ENCODE peak calls at places on chromosomes 13 and 19, in ten cellular contexts. V is LNCaP clone FGC; K is lower leg skin; Y is mucosa of descending colon; C is GM10248; W is activated T-cell treated with anti-CD3 and anti-CD28 coated beads, Interleukin-2, amount 50 U/mL, for 24 hours; B is T-helper 17 cell; G is RKO; X is DMS153; R is HTR-8/SVneo. M is an unnamed sample.

GRCh38 chr19:12513531-12514061 is 29.0 kb upstream of the ZNF709 start:
- DNase-seq in Y (no peak), R (no peak), W (no peak), X (no peak), G (no peak), V (no peak), K (no peak), C (no peak), B (no peak), M (no peak)

GRCh38 chr13:80116107-80116506 is 224.8 kb downstream of the SPRY2 start:
- DNase-seq in X (no peak), Y (no peak), B (no peak), R (no peak), K (no peak), V (no peak), G (peak; percentile 36), C (no peak), W (no peak), M (no peak)

GRCh38 chr13:107721436-107721835 is 493.9 kb downstream of the LIG4 start:
- DNase-seq in G (no peak), W (no peak), Y (no peak), B (no peak), V (no peak), C (no peak), R (no peak), K (no peak), X (peak; percentile 42), M (no peak)

GRCh38 chr13:51803018-51803417 is 945 bp downstream of the DHRS12 start:
- DNase-seq in W (no peak), C (no peak), V (no peak), G (no peak), Y (peak; percentile 19), X (no peak), B (no peak), K (no peak), R (no peak), M (no peak)

GRCh38 chr13:92224052-92224821 is 825.8 kb downstream of the GPC5 start:
- DNase-seq in B (no peak), K (no peak), C (no peak), X (no peak), G (no peak), V (no peak), R (peak; percentile 31), Y (no peak), W (no peak), M (no peak)

GRCh38 chr19:28737526-28737925 is 475.4 kb downstream of the UQCRFS1 start:
- DNase-seq in W (no peak), X (no peak), V (peak; percentile 28), Y (no peak), R (no peak), C (no peak), K (no peak), G (no peak), B (no peak), M (no peak)

GRCh38 chr13:91369432-91369831 is 21.9 kb downstream of the MIR17HG start:
- DNase-seq in Y (no peak), V (no peak), B (no peak), C (no peak), G (no peak), K (no peak), R (no peak), W (no peak), X (no peak), M (no peak)

GRCh38 chr19:28532765-28533341 is 680.1 kb downstream of the UQCRFS1 start:
- DNase-seq in R (no peak), G (no peak), W (no peak), C (no peak), V (no peak), K (no peak), B (no peak), X (no peak), Y (no peak), M (no peak)

GRCh38 chr13:106262886-106263285 is 272.6 kb downstream of the EFNB2 start:
- DNase-seq in G (no peak), B (no peak), V (no peak), C (no peak), X (no peak), Y (no peak), W (no peak), K (no peak), R (no peak), M (peak; percentile 34)

GRCh38 chr13:32039056-32039455 is 7.5 kb downstream of the FRY start:
- DNase-seq in G (no peak), Y (no peak), X (no peak), C (no peak), K (no peak), W (no peak), R (no peak), B (no peak), V (no peak), M (no peak)

GRCh38 chr13:76711515-76712182 is 174.6 kb downstream of the KCTD12 start:
- DNase-seq in V (no peak), X (no peak), K (no peak), G (no peak), B (no peak), R (peak; percentile 31), Y (peak; percentile 8), W (no peak), C (no peak), M (no peak)

GRCh38 chr19:4014541-4015491 is 7.3 kb downstream of the PIAS4 start:
- DNase-seq in X (no peak), W (peak; percentile 70), C (no peak), R (no peak), B (no peak), V (no peak), Y (peak; percentile 35), G (no peak), K (no peak), M (no peak)

GRCh38 chr13:107351305-107351704 is 783.4 kb upstream of the ARGLU1 start:
- DNase-seq in G (no peak), X (no peak), W (no peak), C (no peak), K (no peak), B (no peak), R (no peak), Y (no peak), V (peak; percentile 39), M (no peak)

GRCh38 chr13:36736119-36736726 is 62.4 kb downstream of the SERTM1 start:
- DNase-seq in K (no peak), Y (peak; percentile 57), R (peak; percentile 15), V (peak; percentile 19), B (no peak), C (peak; percentile 19), G (peak; percentile 71), X (peak; percentile 9), W (no peak), M (peak; percentile 55)

GRCh38 chr13:28100149-28101121 is at the start of gene FLT3:
- DNase-seq in X (no peak), G (no peak), Y (peak; percentile 30), C (peak; percentile 73), W (peak; percentile 64), K (peak; percentile 85), B (no peak), V (no peak), R (peak; percentile 25), M (no peak)

GRCh38 chr19:38729653-38730469 is 14.4 kb downstream of the CAPN12 start:
- DNase-seq in C (peak; percentile 75), B (peak; percentile 59), R (peak; percentile 54), X (peak; percentile 12), V (no peak), G (peak; percentile 62), Y (peak; percentile 86), W (peak; percentile 85), K (peak; percentile 92), M (peak; percentile 79)

GRCh38 chr13:48334534-48335127 is 31.1 kb downstream of the RB1 start:
- DNase-seq in C (peak; percentile 29), R (no peak), K (no peak), W (no peak), Y (peak; percentile 22), G (peak; percentile 56), B (no peak), X (peak; percentile 7), V (peak; percentile 18), M (peak; percentile 38)

GRCh38 chr19:51794865-51795490 is at the start of gene FPR3:
- DNase-seq in B (no peak), Y (no peak), V (no peak), X (no peak), R (no peak), W (no peak), C (no peak), K (no peak), G (no peak), M (no peak)

GRCh38 chr13:30119476-30119875 is 187.9 kb downstream of the KATNAL1 start:
- DNase-seq in Y (peak; percentile 46), B (no peak), W (no peak), V (no peak), X (no peak), K (no peak), G (no peak), C (no peak), R (peak; percentile 31), M (peak; percentile 59)

GRCh38 chr19:14515501-14516047 is 2.6 kb downstream of the DNAJB1 start:
- DNase-seq in W (no peak), G (no peak), X (no peak), R (no peak), V (no peak), C (no peak), K (no peak), B (no peak), Y (no peak), M (no peak)

GRCh38 chr13:25391932-25392331 is 20.2 kb downstream of the ATP8A2 start:
- DNase-seq in C (no peak), V (no peak), X (no peak), R (no peak), K (no peak), B (no peak), G (no peak), W (no peak), Y (no peak), M (no peak)

GRCh38 chr13:35720690-35721554 is 244.4 kb upstream of the MAB21L1 start:
- DNase-seq in R (peak; percentile 65), K (peak; percentile 85), W (peak; percentile 54), Y (peak; percentile 33), B (no peak), C (peak; percentile 65), X (no peak), V (no peak), G (peak; percentile 15), M (peak; percentile 38)

GRCh38 chr19:33289261-33289660 is 13.1 kb downstream of the CEBPA start:
- DNase-seq in K (no peak), V (no peak), C (no peak), R (no peak), G (no peak), B (no peak), W (no peak), X (no peak), Y (no peak), M (no peak)

GRCh38 chr19:20863176-20863575 is 59.9 kb upstream of the ZNF85 start:
- DNase-seq in X (no peak), W (no peak), R (no peak), V (no peak), G (no peak), K (no peak), B (no peak), C (no peak), Y (no peak), M (no peak)

GRCh38 chr19:48629599-48630288 is 7.4 kb downstream of the DBP start:
- DNase-seq in Y (peak; percentile 89), V (peak; percentile 83), R (no peak), W (no peak), K (no peak), X (peak; percentile 95), B (no peak), C (no peak), G (peak; percentile 92), M (peak; percentile 80)

GRCh38 chr19:57559008-57559403 is 657 bp downstream of the ZNF550 start:
- DNase-seq in B (no peak), W (peak; percentile 47), C (peak; percentile 39), Y (peak; percentile 13), V (no peak), X (no peak), G (peak; percentile 24), K (no peak), R (no peak), M (no peak)